ENCODE peak calls at places on chromosomes 16 and 17, in four cellular contexts. L, F, K and M are unnamed samples.

GRCh38 chr16:3902731-3903130 is 22.2 kb upstream of the CREBBP start:
- DNase-seq in L (no peak), F (no peak), K (no peak), M (peak; percentile 94)

GRCh38 chr16:67244387-67245188 is 2.7 kb downstream of the FHOD1 start:
- DNase-seq in L (peak; percentile 88), F (peak; percentile 68), K (peak; percentile 90), M (peak; percentile 80)

GRCh38 chr16:28556914-28557320 is 3.2 kb downstream of the SGF29 start:
- DNase-seq in L (no peak), F (no peak), K (no peak), M (peak; percentile 8)

GRCh38 chr17:60390223-60390622 is 1.7 kb downstream of the USP32 start:
- DNase-seq in L (no peak), F (peak; percentile 38), K (no peak), M (no peak)

GRCh38 chr17:29566473-29567361 is at the start of gene ABHD15:
- DNase-seq in L (peak; percentile 75), F (peak; percentile 79), K (peak; percentile 83), M (peak; percentile 65)

GRCh38 chr17:80917716-80918560 is 73.7 kb upstream of the CHMP6 start:
- DNase-seq in L (no peak), F (no peak), K (no peak), M (no peak)

GRCh38 chr17:41003926-41004325 is 4.2 kb upstream of the KRTAP3-2 start:
- DNase-seq in L (no peak), F (no peak), K (no peak), M (no peak)

GRCh38 chr16:69069504-69069903 is 35.9 kb upstream of the HAS3 start:
- DNase-seq in L (no peak), F (no peak), K (no peak), M (no peak)

GRCh38 chr17:41870627-41871026 is 5.4 kb upstream of the KLHL11 start:
- DNase-seq in L (no peak), F (no peak), K (no peak), M (no peak)

GRCh38 chr16:12366313-12366712 is 389.8 kb downstream of the SNX29 start:
- DNase-seq in L (no peak), F (no peak), K (no peak), M (no peak)

GRCh38 chr16:79380990-79381389 is 219.5 kb downstream of the MAF start:
- DNase-seq in L (no peak), F (peak; percentile 1), K (no peak), M (no peak)

GRCh38 chr17:78223061-78223460 is 8.4 kb upstream of the TMEM235 start:
- DNase-seq in L (no peak), F (no peak), K (no peak), M (no peak)
- H3K36me3 ChIP-seq in L (peaks cover 4% of the 10 kb centered on the region), F (peaks cover 9% of the 10 kb centered on the region), K (no peaks in the 10 kb centered on the region), M (peaks cover 67% of the 10 kb centered on the region)

DNA sequence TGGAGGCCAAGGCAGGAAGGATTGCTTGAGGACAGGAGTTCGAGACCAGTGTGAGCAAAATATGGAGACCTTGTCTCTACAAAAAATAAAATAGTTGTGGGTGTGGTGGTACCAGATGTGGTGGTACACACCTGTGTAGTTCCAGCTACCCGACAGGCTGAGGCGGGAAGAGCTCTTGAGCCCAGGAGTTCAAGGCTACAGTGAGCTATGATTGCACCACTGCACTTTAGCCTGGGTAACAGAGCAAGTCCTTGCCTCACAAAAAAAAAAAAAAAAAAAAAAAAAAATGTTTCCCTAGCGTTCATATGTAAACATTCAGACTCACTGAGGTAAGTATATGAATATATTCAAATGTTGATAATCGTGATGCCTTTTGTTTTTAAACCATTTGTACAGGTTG is 39.5 kb downstream of the CLUH start:
- DNase-seq in L (no peak), F (no peak), K (no peak), M (no peak)
- H3K36me3 ChIP-seq in L (peaks cover 15% of the 10 kb centered on the region), F (peaks cover 10% of the 10 kb centered on the region), K (peaks cover 4% of the 10 kb centered on the region), M (peaks cover 58% of the 10 kb centered on the region)

GRCh38 chr16:734981-735881 is 5.6 kb downstream of the CIAO3 start:
- DNase-seq in L (no peak), F (no peak), K (no peak), M (no peak)
- H3K36me3 ChIP-seq in L (no peaks in the 10 kb centered on the region), F (peaks cover 28% of the 10 kb centered on the region), K (peaks cover 2% of the 10 kb centered on the region), M (peaks cover 2% of the 10 kb centered on the region)

DNA sequence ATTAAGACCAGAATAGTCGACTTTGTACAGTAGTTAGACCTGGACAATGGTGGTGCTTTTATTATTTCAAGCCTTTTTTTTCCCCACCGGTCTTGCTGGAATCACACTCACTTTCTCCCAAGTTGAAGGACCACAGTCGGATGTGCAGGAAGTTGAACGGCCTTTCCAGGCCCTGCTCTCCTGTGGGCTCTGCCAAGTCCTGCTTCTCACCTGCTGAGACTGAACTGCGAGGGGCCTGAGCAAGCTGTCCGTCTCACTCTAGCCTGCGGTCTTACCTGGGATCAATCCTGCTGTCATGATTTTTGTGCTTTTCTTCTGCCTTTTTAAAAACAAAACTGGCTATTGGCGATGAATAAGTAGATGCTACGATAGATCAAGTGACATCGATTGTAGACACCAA is 1.3 kb downstream of the TLCD3A start:
- DNase-seq in L (no peak), F (no peak), K (no peak), M (no peak)
- H3K36me3 ChIP-seq in L (no peaks in the 10 kb centered on the region), F (peaks cover 9% of the 10 kb centered on the region), K (no peaks in the 10 kb centered on the region), M (no peaks in the 10 kb centered on the region)